ENCODE peak calls at places on chromosomes 5 and 9, in eight cellular contexts. L is choroid plexus epithelial cell; T is GM18507; R is ovary; O is effector CD8-positive, alpha-beta T cell; M is stimulated activated CD4-positive, alpha-beta T cell treated with anti-CD3 and anti-CD28 coated beads, Interleukin-4, amount 100 ng/mL, for 1 hour; Z is iris pigment epithelial cell; G is adipocyte. A is an unnamed sample.

GRCh38 chr5:137075163-137075970 is 423.8 kb downstream of the SPOCK1 start:
- DNase-seq in L (peak), T (peak), R (no peak), O (no peak), M (no peak), Z (peak), G (peak), A (peak)

GRCh38 chr9:36207546-36208012 is 16.9 kb downstream of the CLTA start:
- DNase-seq in L (peak), T (no peak), R (no peak), O (no peak), M (no peak), Z (peak), G (peak), A (no peak)

GRCh38 chr5:14914193-14914592 is 42.6 kb upstream of the ANKH start:
- DNase-seq in L (no peak), T (no peak), R (no peak), O (no peak), M (no peak), Z (no peak), G (no peak), A (no peak)

GRCh38 chr5:96324708-96325107 is 108.3 kb downstream of the PCSK1 start:
- DNase-seq in L (peak), T (no peak), R (no peak), O (no peak), M (no peak), Z (peak), G (peak), A (no peak)

GRCh38 chr9:91820949-91821880 is 128.8 kb downstream of the ROR2 start:
- DNase-seq in L (no peak), T (no peak), R (no peak), O (no peak), M (no peak), Z (no peak), G (peak), A (no peak)

GRCh38 chr5:171316258-171317121 is 7.4 kb downstream of the TLX3 start:
- DNase-seq in L (no peak), T (no peak), R (no peak), O (no peak), M (no peak), Z (no peak), G (no peak), A (no peak)

GRCh38 chr5:87246046-87246445 is 21.6 kb upstream of the RASA1 start:
- DNase-seq in L (no peak), T (no peak), R (no peak), O (no peak), M (no peak), Z (no peak), G (no peak), A (no peak)

GRCh38 chr9:115976726-115977125 is 176.9 kb upstream of the PAPPA start:
- DNase-seq in L (no peak), T (no peak), R (no peak), O (no peak), M (no peak), Z (no peak), G (no peak), A (no peak)

GRCh38 chr5:151288180-151288579 is 15.4 kb downstream of the SLC36A3 start:
- DNase-seq in L (no peak), T (no peak), R (no peak), O (no peak), M (no peak), Z (no peak), G (no peak), A (no peak)

GRCh38 chr9:21715408-21715807 is 87.0 kb upstream of the MTAP start:
- DNase-seq in L (peak), T (no peak), R (no peak), O (no peak), M (no peak), Z (peak), G (peak), A (no peak)

GRCh38 chr5:172837640-172838039 is 3.6 kb downstream of the ERGIC1 start:
- DNase-seq in L (no peak), T (peak), R (no peak), O (peak), M (peak), Z (no peak), G (no peak), A (peak)

GRCh38 chr9:112084334-112084733 is 90.8 kb downstream of the SUSD1 start:
- DNase-seq in L (no peak), T (no peak), R (no peak), O (no peak), M (no peak), Z (no peak), G (no peak), A (no peak)

GRCh38 chr5:994821-995220 is 13.8 kb upstream of the NKD2 start:
- DNase-seq in L (no peak), T (no peak), R (no peak), O (no peak), M (no peak), Z (no peak), G (no peak), A (peak)

GRCh38 chr5:122424211-122424610 is 112.2 kb downstream of the SNCAIP start:
- DNase-seq in L (no peak), T (no peak), R (no peak), O (no peak), M (no peak), Z (no peak), G (no peak), A (no peak)